ENCODE peak calls at places on chromosomes 2 and 18, in eight cellular contexts. X, C, U, V, D, J, Y and M are unnamed samples.

GRCh38 chr2:128786800-128787478 is 468.3 kb upstream of the HS6ST1 start:
- DNase-seq in X (no peak), C (no peak), U (no peak), V (no peak), D (no peak), J (no peak), Y (no peak), M (no peak)

GRCh38 chr2:177550264-177551200 is 158.0 kb downstream of the AGPS start:
- DNase-seq in X (no peak), C (no peak), U (no peak), V (no peak), D (no peak), J (no peak), Y (no peak), M (no peak)

GRCh38 chr2:233457356-233457755 is 103.1 kb downstream of the DGKD start:
- DNase-seq in X (no peak), C (no peak), U (no peak), V (no peak), D (no peak), J (no peak), Y (no peak), M (no peak)

GRCh38 chr2:216216951-216217903 is 108.1 kb downstream of the XRCC5 start:
- DNase-seq in X (no peak), C (no peak), U (no peak), V (no peak), D (no peak), J (no peak), Y (no peak), M (no peak)

GRCh38 chr18:78090584-78090983 is 840.9 kb downstream of the GALR1 start:
- DNase-seq in X (no peak), C (no peak), U (no peak), V (no peak), D (no peak), J (no peak), Y (no peak), M (no peak)

GRCh38 chr2:233358335-233358734 is 4.0 kb downstream of the DGKD start:
- DNase-seq in X (no peak), C (no peak), U (no peak), V (no peak), D (no peak), J (no peak), Y (no peak), M (no peak)

GRCh38 chr18:58674863-58675472 is 3.7 kb downstream of the MALT1 start:
- DNase-seq in X (no peak), C (no peak), U (no peak), V (no peak), D (no peak), J (no peak), Y (no peak), M (no peak)

GRCh38 chr2:120066708-120067547 is 54.1 kb downstream of the EPB41L5 start:
- DNase-seq in X (no peak), C (no peak), U (no peak), V (no peak), D (no peak), J (no peak), Y (peak), M (no peak)

GRCh38 chr18:13455960-13456471 is 237.5 kb downstream of the LDLRAD4 start:
- DNase-seq in X (no peak), C (no peak), U (no peak), V (no peak), D (no peak), J (no peak), Y (no peak), M (no peak)

GRCh38 chr18:74819433-74820059 is 221.9 kb downstream of the ZNF407 start:
- DNase-seq in X (no peak), C (no peak), U (no peak), V (no peak), D (peak), J (no peak), Y (peak), M (no peak)

GRCh38 chr2:164495491-164496223 is 125.6 kb downstream of the GRB14 start:
- DNase-seq in X (peak), C (no peak), U (no peak), V (no peak), D (peak), J (no peak), Y (peak), M (no peak)

GRCh38 chr2:18719978-18720775 is 130.8 kb upstream of the NT5C1B start:
- DNase-seq in X (no peak), C (no peak), U (no peak), V (no peak), D (no peak), J (no peak), Y (no peak), M (no peak)

GRCh38 chr2:240411261-240412160 is 24.0 kb upstream of the GPC1 start:
- DNase-seq in X (no peak), C (peak), U (no peak), V (peak), D (no peak), J (no peak), Y (no peak), M (no peak)

GRCh38 chr18:10713400-10713799 is 187.6 kb downstream of the NAPG start:
- DNase-seq in X (no peak), C (no peak), U (no peak), V (no peak), D (peak), J (no peak), Y (no peak), M (no peak)

GRCh38 chr2:140990416-140990815 is 1140.4 kb downstream of the LRP1B start:
- DNase-seq in X (no peak), C (no peak), U (no peak), V (no peak), D (no peak), J (no peak), Y (no peak), M (no peak)